ENCODE peak calls at places on chromosomes 12 and 14, in eight cellular contexts. M, I, X, U, Z, D, S and V are unnamed samples.

GRCh38 chr14:85532981-85533820 is 3.3 kb downstream of the FLRT2 start:
- DNase-seq in M (no peak), I (peak), X (peak), U (peak), Z (no peak), D (peak), S (peak), V (no peak)

GRCh38 chr14:59093889-59094288 is 94.6 kb upstream of the DAAM1 start:
- DNase-seq in M (no peak), I (no peak), X (no peak), U (no peak), Z (no peak), D (no peak), S (no peak), V (no peak)

GRCh38 chr12:1318327-1319031 is 275.9 kb downstream of the FBXL14 start:
- DNase-seq in M (no peak), I (peak), X (peak), U (no peak), Z (no peak), D (peak), S (no peak), V (peak)

GRCh38 chr14:77674931-77675330 is 32.9 kb downstream of the ALKBH1 start:
- DNase-seq in M (no peak), I (no peak), X (no peak), U (no peak), Z (no peak), D (no peak), S (no peak), V (no peak)

GRCh38 chr14:69260246-69260978 is 454 bp downstream of the GALNT16 start:
- DNase-seq in M (no peak), I (peak), X (no peak), U (no peak), Z (peak), D (peak), S (no peak), V (no peak)

GRCh38 chr14:93013368-93013719 is 90.4 kb downstream of the CHGA start:
- DNase-seq in M (peak), I (no peak), X (peak), U (no peak), Z (no peak), D (no peak), S (no peak), V (peak)

GRCh38 chr12:19483727-19484126 is 44.4 kb downstream of the AEBP2 start:
- DNase-seq in M (no peak), I (no peak), X (no peak), U (no peak), Z (no peak), D (no peak), S (no peak), V (no peak)

GRCh38 chr14:50688875-50689274 is 20.8 kb upstream of the SAV1 start:
- DNase-seq in M (no peak), I (peak), X (no peak), U (no peak), Z (no peak), D (peak), S (no peak), V (no peak)

GRCh38 chr12:76628745-76629144 is 69.2 kb upstream of the OSBPL8 start:
- DNase-seq in M (no peak), I (no peak), X (no peak), U (no peak), Z (no peak), D (no peak), S (no peak), V (no peak)

GRCh38 chr12:77980782-77981181 is 150.1 kb downstream of the NAV3 start:
- DNase-seq in M (peak), I (no peak), X (no peak), U (no peak), Z (no peak), D (no peak), S (no peak), V (no peak)

GRCh38 chr12:70307868-70308267 is 58.2 kb upstream of the KCNMB4 start:
- DNase-seq in M (no peak), I (no peak), X (no peak), U (no peak), Z (no peak), D (peak), S (no peak), V (no peak)

GRCh38 chr12:110170535-110171185 is 46.5 kb downstream of the IFT81 start:
- DNase-seq in M (no peak), I (no peak), X (no peak), U (no peak), Z (no peak), D (no peak), S (no peak), V (no peak)

GRCh38 chr14:38721822-38722431 is 381.1 kb downstream of the SEC23A start:
- DNase-seq in M (peak), I (peak), X (peak), U (peak), Z (peak), D (peak), S (peak), V (peak)

GRCh38 chr14:88553886-88554457 is 835 bp downstream of the PTPN21 start:
- DNase-seq in M (no peak), I (no peak), X (peak), U (no peak), Z (no peak), D (peak), S (no peak), V (no peak)

GRCh38 chr12:26251600-26251999 is 56.2 kb downstream of the SSPN start:
- DNase-seq in M (no peak), I (no peak), X (no peak), U (no peak), Z (no peak), D (no peak), S (no peak), V (no peak)

GRCh38 chr14:51513281-51513680 is 138.4 kb upstream of the FRMD6 start:
- DNase-seq in M (no peak), I (no peak), X (no peak), U (no peak), Z (no peak), D (no peak), S (no peak), V (no peak)

GRCh38 chr14:73325630-73326299 is 88.5 kb downstream of the PAPLN start:
- DNase-seq in M (no peak), I (peak), X (no peak), U (no peak), Z (no peak), D (peak), S (no peak), V (no peak)

GRCh38 chr14:65732112-65732511 is 319.6 kb downstream of the FUT8 start:
- DNase-seq in M (no peak), I (no peak), X (no peak), U (no peak), Z (no peak), D (no peak), S (no peak), V (no peak)

GRCh38 chr14:52885230-52885629 is 65.6 kb downstream of the FERMT2 start:
- DNase-seq in M (no peak), I (no peak), X (no peak), U (no peak), Z (no peak), D (no peak), S (no peak), V (no peak)

GRCh38 chr12:10667581-10667980 is 6.3 kb downstream of the STYK1 start:
- DNase-seq in M (no peak), I (no peak), X (no peak), U (no peak), Z (no peak), D (no peak), S (no peak), V (no peak)

GRCh38 chr14:47332939-47333338 is 342.5 kb downstream of the MDGA2 start:
- DNase-seq in M (no peak), I (no peak), X (no peak), U (no peak), Z (no peak), D (no peak), S (no peak), V (no peak)

GRCh38 chr12:104050436-104050835 is 449 bp upstream of the GLT8D2 start:
- DNase-seq in M (no peak), I (no peak), X (no peak), U (no peak), Z (no peak), D (peak), S (no peak), V (no peak)

GRCh38 chr14:59464651-59465569 is at the start of gene GPR135:
- DNase-seq in M (no peak), I (peak), X (peak), U (peak), Z (peak), D (peak), S (peak), V (no peak)

GRCh38 chr14:99156026-99156425 is 116.0 kb downstream of the BCL11B start:
- DNase-seq in M (no peak), I (no peak), X (no peak), U (no peak), Z (no peak), D (no peak), S (no peak), V (no peak)

GRCh38 chr12:54195736-54196347 is 7.1 kb upstream of the SMUG1 start:
- DNase-seq in M (peak), I (no peak), X (peak), U (no peak), Z (no peak), D (no peak), S (no peak), V (peak)

GRCh38 chr12:58502857-58503256 is 417.4 kb downstream of the LRIG3 start:
- DNase-seq in M (no peak), I (no peak), X (no peak), U (no peak), Z (no peak), D (no peak), S (no peak), V (no peak)

GRCh38 chr12:68805592-68806120 is 2.3 kb upstream of the MDM2 start:
- DNase-seq in M (no peak), I (no peak), X (no peak), U (no peak), Z (no peak), D (no peak), S (no peak), V (no peak)

GRCh38 chr14:61444215-61444768 is 122.9 kb downstream of the PRKCH start:
- DNase-seq in M (peak), I (no peak), X (peak), U (no peak), Z (peak), D (no peak), S (no peak), V (peak)

GRCh38 chr12:32257695-32258496 is 141.5 kb upstream of the FGD4 start:
- DNase-seq in M (peak), I (no peak), X (no peak), U (no peak), Z (no peak), D (no peak), S (no peak), V (no peak)

GRCh38 chr14:59829941-59830734 is 40.4 kb downstream of the RTN1 start:
- DNase-seq in M (no peak), I (no peak), X (no peak), U (no peak), Z (no peak), D (peak), S (no peak), V (no peak)

GRCh38 chr12:32431025-32431424 is 31.7 kb downstream of the FGD4 start:
- DNase-seq in M (no peak), I (no peak), X (no peak), U (no peak), Z (no peak), D (no peak), S (no peak), V (no peak)

GRCh38 chr12:32533971-32534590 is 134.7 kb downstream of the FGD4 start:
- DNase-seq in M (no peak), I (peak), X (peak), U (peak), Z (no peak), D (peak), S (no peak), V (no peak)

GRCh38 chr14:72839351-72839750 is 54.5 kb downstream of the DPF3 start:
- DNase-seq in M (no peak), I (no peak), X (no peak), U (no peak), Z (no peak), D (no peak), S (no peak), V (no peak)

GRCh38 chr14:34081126-34081575 is 130.3 kb upstream of the EGLN3 start:
- DNase-seq in M (no peak), I (no peak), X (no peak), U (no peak), Z (no peak), D (no peak), S (no peak), V (no peak)

GRCh38 chr12:130155416-130156073 is 6.7 kb upstream of the FZD10 start:
- DNase-seq in M (no peak), I (no peak), X (no peak), U (no peak), Z (no peak), D (no peak), S (no peak), V (no peak)

GRCh38 chr12:119988440-119988787 is 622 bp upstream of the BICDL1 start:
- DNase-seq in M (peak), I (no peak), X (no peak), U (no peak), Z (no peak), D (no peak), S (peak), V (peak)

GRCh38 chr12:96398422-96399080 is 1.7 kb downstream of the CDK17 start:
- DNase-seq in M (no peak), I (peak), X (no peak), U (no peak), Z (no peak), D (no peak), S (no peak), V (peak)

GRCh38 chr12:105228494-105228893 is 7.5 kb downstream of the APPL2 start:
- DNase-seq in M (peak), I (no peak), X (peak), U (no peak), Z (no peak), D (no peak), S (no peak), V (peak)